ENCODE peak calls at places on chromosomes 13 and 19, in eight cellular contexts. K is lower lobe of right lung, F is cardiac muscle cell, T is Peyer's patch, J is AG04449, E is neural progenitor cell, W is activated B cell treated with CpG ODN at 0.5 μM for 24 hours, Y is tibial nerve. S is an unnamed sample.

GRCh38 chr13:91132786-91133185 is 214.7 kb upstream of the MIR17HG start:
- DNase-seq in E (no peak), J (no peak), T (no peak), K (no peak), Y (no peak), F (peak), W (no peak), S (no peak)

GRCh38 chr13:46396341-46396740 is 9.3 kb upstream of the RUBCNL start:
- DNase-seq in F (no peak), E (no peak), W (no peak), K (no peak), T (no peak), J (no peak), Y (no peak), S (no peak)

GRCh38 chr19:13968999-13969398 is 16.7 kb downstream of the DCAF15 start:
- DNase-seq in T (no peak), Y (no peak), K (no peak), W (no peak), F (no peak), J (no peak), E (no peak), S (no peak)

GRCh38 chr13:25415196-25415595 is 43.4 kb downstream of the ATP8A2 start:
- DNase-seq in E (no peak), F (no peak), T (no peak), K (no peak), J (no peak), W (no peak), Y (no peak), S (no peak)

GRCh38 chr19:45729774-45730388 is 815 bp downstream of the FBXO46 start:
- DNase-seq in T (no peak), Y (no peak), W (no peak), J (no peak), F (no peak), E (no peak), K (no peak), S (peak)

GRCh38 chr13:26541041-26541440 is 16.4 kb upstream of the WASF3 start:
- DNase-seq in E (no peak), W (no peak), Y (no peak), F (no peak), T (no peak), J (no peak), K (no peak), S (no peak)

GRCh38 chr13:39385621-39386231 is 217.3 kb downstream of the LHFPL6 start:
- DNase-seq in F (peak), K (no peak), E (peak), T (no peak), Y (no peak), J (no peak), W (no peak), S (no peak)

GRCh38 chr13:25192936-25193335 is 20.8 kb upstream of the AMER2 start:
- DNase-seq in T (no peak), K (no peak), E (no peak), J (no peak), Y (no peak), F (no peak), W (no peak), S (no peak)

GRCh38 chr13:51785592-51786424 is 18.2 kb downstream of the DHRS12 start:
- DNase-seq in Y (no peak), W (no peak), K (no peak), J (no peak), T (no peak), F (peak), E (peak), S (no peak)

GRCh38 chr13:48294670-48295069 is 8.9 kb upstream of the RB1 start:
- DNase-seq in Y (no peak), T (no peak), E (no peak), W (no peak), F (no peak), K (no peak), J (no peak), S (no peak)

GRCh38 chr19:1073063-1073955 is 6.3 kb downstream of the ARHGAP45 start:
- DNase-seq in E (no peak), K (no peak), W (no peak), J (no peak), T (peak), F (no peak), Y (no peak), S (no peak)

GRCh38 chr13:66996503-66996902 is 233.6 kb downstream of the PCDH9 start:
- DNase-seq in W (no peak), K (no peak), E (no peak), Y (no peak), F (no peak), J (no peak), T (no peak), S (no peak)

GRCh38 chr19:46221981-46222610 is 7.4 kb upstream of the IGFL1 start:
- DNase-seq in T (no peak), J (no peak), F (peak), E (no peak), K (peak), W (no peak), Y (peak), S (no peak)

GRCh38 chr13:50400035-50400726 is 384.9 kb downstream of the KCNRG start:
- DNase-seq in W (no peak), J (no peak), F (peak), K (no peak), T (no peak), E (no peak), Y (no peak), S (no peak)

GRCh38 chr13:32877491-32877890 is 138.7 kb upstream of the KL start:
- DNase-seq in E (no peak), J (no peak), Y (no peak), T (no peak), F (no peak), K (no peak), W (no peak), S (no peak)

GRCh38 chr19:50646074-50646807 is 3.0 kb upstream of the C19orf81 start:
- DNase-seq in T (no peak), K (no peak), J (no peak), Y (no peak), F (peak), W (no peak), E (no peak), S (no peak)

GRCh38 chr19:7775761-7776160 is 12.7 kb downstream of the CLEC4M start:
- DNase-seq in W (no peak), T (no peak), F (no peak), E (no peak), Y (no peak), K (no peak), J (no peak), S (no peak)

GRCh38 chr19:8396563-8397203 is 6.5 kb downstream of the RAB11B start:
- DNase-seq in Y (no peak), W (peak), E (peak), J (no peak), F (peak), T (peak), K (peak), S (peak)

GRCh38 chr13:44573071-44573470 is 3.1 kb downstream of the TSC22D1 start:
- DNase-seq in Y (no peak), E (peak), W (no peak), T (no peak), J (no peak), K (no peak), F (no peak), S (no peak)

GRCh38 chr19:40974633-40975037 is 16.4 kb upstream of the CYP2B6 start:
- DNase-seq in Y (peak), T (peak), J (peak), F (peak), K (peak), E (peak), W (peak), S (peak)

GRCh38 chr19:46374526-46375475 is 27.9 kb downstream of the PPP5C start:
- DNase-seq in K (no peak), E (no peak), W (no peak), J (no peak), Y (no peak), F (no peak), T (no peak), S (no peak)

GRCh38 chr13:20525601-20526544 is at the start of gene CRYL1:
- DNase-seq in J (peak), E (peak), F (peak), T (peak), K (peak), W (peak), Y (peak), S (peak)

GRCh38 chr19:51166846-51167490 is 24.9 kb downstream of the SIGLEC7 start:
- DNase-seq in T (no peak), F (no peak), K (peak), J (no peak), E (no peak), Y (no peak), W (no peak), S (peak)

GRCh38 chr19:18481505-18482222 is 40.2 kb downstream of the ELL start:
- DNase-seq in J (no peak), T (no peak), K (no peak), E (no peak), Y (no peak), F (no peak), W (no peak), S (no peak)

GRCh38 chr13:43331676-43332075 is 308.3 kb downstream of the DNAJC15 start:
- DNase-seq in F (peak), K (no peak), E (peak), J (no peak), Y (no peak), T (no peak), W (no peak), S (no peak)

GRCh38 chr13:113860051-113860471 is 3.8 kb downstream of the GAS6 start:
- DNase-seq in Y (no peak), K (no peak), J (no peak), E (no peak), W (no peak), T (peak), F (no peak), S (no peak)

GRCh38 chr19:14496849-14497346 is 971 bp upstream of the GIPC1 start:
- DNase-seq in Y (no peak), K (no peak), E (no peak), J (no peak), F (no peak), T (no peak), W (no peak), S (no peak)

GRCh38 chr19:1789282-1790020 is 22.6 kb downstream of the ATP8B3 start:
- DNase-seq in W (no peak), T (no peak), F (no peak), Y (no peak), K (no peak), E (no peak), J (no peak), S (no peak)

GRCh38 chr13:79862515-79862914 is 381.6 kb downstream of the NDFIP2 start:
- DNase-seq in K (no peak), F (no peak), W (no peak), E (no peak), J (no peak), T (no peak), Y (no peak), S (no peak)

GRCh38 chr13:66794340-66795031 is 435.6 kb downstream of the PCDH9 start:
- DNase-seq in Y (no peak), T (no peak), W (no peak), J (no peak), K (no peak), F (no peak), E (no peak), S (no peak)

GRCh38 chr13:25300861-25301346 is 521 bp upstream of the NUP58 start:
- DNase-seq in E (peak), F (peak), K (peak), T (peak), W (peak), Y (no peak), J (no peak), S (no peak)

GRCh38 chr13:112160558-112160957 is 93.6 kb downstream of the SOX1 start:
- DNase-seq in J (no peak), E (no peak), W (no peak), Y (no peak), K (no peak), F (no peak), T (no peak), S (no peak)

GRCh38 chr19:20179946-20180345 is 12.9 kb downstream of the ZNF486 start:
- DNase-seq in F (no peak), K (no peak), T (no peak), W (no peak), E (no peak), Y (no peak), J (no peak), S (no peak)

GRCh38 chr13:30679483-30680330 is 55.6 kb upstream of the ALOX5AP start:
- DNase-seq in K (no peak), Y (no peak), T (no peak), W (no peak), E (peak), F (peak), J (no peak), S (peak)

GRCh38 chr13:25406377-25406776 is 34.6 kb downstream of the ATP8A2 start:
- DNase-seq in Y (no peak), J (no peak), W (no peak), K (no peak), F (no peak), T (no peak), E (peak), S (no peak)

GRCh38 chr19:48509467-48510194 is 2.0 kb downstream of the LMTK3 start:
- DNase-seq in K (no peak), E (peak), W (no peak), J (no peak), Y (no peak), T (no peak), F (no peak), S (no peak)

GRCh38 chr19:48507911-48508439 is 3.7 kb downstream of the LMTK3 start:
- DNase-seq in J (no peak), F (no peak), W (no peak), T (no peak), Y (no peak), K (no peak), E (no peak), S (no peak)

GRCh38 chr19:48508729-48509310 is 2.8 kb downstream of the LMTK3 start:
- DNase-seq in J (no peak), F (no peak), Y (no peak), T (no peak), K (no peak), W (no peak), E (no peak), S (no peak)

GRCh38 chr19:48502720-48503018 is 9.0 kb downstream of the LMTK3 start:
- DNase-seq in K (no peak), E (no peak), T (no peak), F (no peak), J (no peak), Y (no peak), W (no peak), S (no peak)

DNA sequence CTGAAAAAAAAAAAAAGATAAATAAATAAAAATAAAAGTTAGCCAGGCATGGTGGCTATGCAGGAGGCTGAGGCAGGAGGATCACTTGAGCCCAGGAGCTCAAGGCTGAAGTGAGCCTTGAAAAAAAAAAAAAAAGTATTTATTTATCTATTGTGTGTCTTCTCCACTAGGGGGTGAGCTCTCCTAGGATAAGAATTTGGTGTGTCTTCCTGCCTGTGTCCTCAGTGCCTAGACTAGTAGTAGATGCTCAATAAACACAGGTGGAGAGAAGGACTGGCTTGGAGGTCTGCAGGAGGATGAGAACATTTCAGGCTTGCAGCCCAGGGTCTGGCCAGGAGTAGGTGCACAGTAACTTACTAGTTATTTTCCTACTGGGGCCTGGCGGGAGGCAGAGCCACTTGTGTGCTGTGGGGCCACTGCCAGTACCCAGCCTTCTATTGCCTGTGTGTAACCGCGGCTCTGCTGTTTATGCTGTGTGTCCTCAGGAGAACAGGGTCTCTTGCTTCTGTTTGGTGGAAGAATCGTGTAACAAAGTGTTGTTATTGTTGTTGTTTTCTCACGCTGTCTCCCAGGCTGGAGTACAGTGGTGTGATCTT is 5.4 kb downstream of the LMTK3 start:
- DNase-seq in F (peak), Y (no peak), W (no peak), K (no peak), E (peak), J (no peak), T (no peak), S (peak)
- TF ChIP-seq CTCF in F (peak), Y (peak), W (no peak), K (peak), E (peak), J (peak), T (peak), S (peak)

GRCh38 chr19:38152461-38153379 is 71.3 kb downstream of the DPF1 start:
- DNase-seq in T (no peak), W (no peak), J (no peak), Y (no peak), E (no peak), K (no peak), F (peak), S (no peak)
- TF ChIP-seq CTCF in T (no peak), W (no peak), J (no peak), Y (no peak), E (no peak), K (no peak), F (no peak), S (no peak)

GRCh38 chr19:42872608-42873007 is 6.9 kb downstream of the PSG1 start:
- DNase-seq in T (no peak), J (no peak), W (no peak), Y (no peak), F (no peak), K (no peak), E (no peak), S (no peak)
- TF ChIP-seq CTCF in T (no peak), J (no peak), W (no peak), Y (no peak), F (no peak), K (no peak), E (no peak), S (no peak)

GRCh38 chr13:33976965-33977364 is 159.0 kb downstream of the RFC3 start:
- DNase-seq in K (no peak), J (no peak), Y (no peak), T (no peak), F (no peak), E (no peak), W (no peak), S (no peak)

GRCh38 chr13:33973194-33973593 is 155.2 kb downstream of the RFC3 start:
- DNase-seq in F (no peak), J (no peak), Y (no peak), W (no peak), K (no peak), T (no peak), E (no peak), S (no peak)

GRCh38 chr13:33978653-33979052 is 160.7 kb downstream of the RFC3 start:
- DNase-seq in T (no peak), K (no peak), W (no peak), J (no peak), E (no peak), Y (no peak), F (no peak), S (no peak)
- TF ChIP-seq CTCF in T (no peak), K (no peak), W (no peak), J (no peak), E (no peak), Y (no peak), F (no peak), S (no peak)

DNA sequence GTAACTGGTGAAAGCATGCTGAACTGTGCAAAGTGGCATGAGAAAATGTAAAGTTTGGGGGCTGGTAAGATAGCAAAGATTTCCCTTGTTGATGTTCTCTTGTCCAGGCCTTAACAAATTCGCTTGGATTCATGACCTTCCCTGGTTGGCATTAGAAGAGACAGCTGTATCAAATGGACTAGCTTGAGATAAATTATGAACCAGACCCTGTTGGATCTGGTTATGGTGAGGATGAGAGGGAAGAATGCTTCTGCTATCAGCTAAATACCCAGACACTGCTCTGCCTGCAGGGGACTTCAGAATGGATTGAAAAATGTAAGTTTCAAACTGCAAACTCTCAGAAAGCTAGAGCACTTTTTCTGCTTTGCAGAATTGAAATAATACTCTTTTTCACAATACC is 135.2 kb downstream of the EFNB2 start:
- DNase-seq in J (no peak), F (no peak), E (no peak), W (no peak), Y (no peak), K (no peak), T (no peak), S (no peak)
- TF ChIP-seq CTCF in J (no peak), F (no peak), E (no peak), W (no peak), Y (no peak), K (no peak), T (no peak), S (no peak)

GRCh38 chr13:105202384-105202783 is 1333.1 kb downstream of the EFNB2 start:
- DNase-seq in E (peak), Y (no peak), F (peak), J (no peak), T (no peak), W (no peak), K (no peak), S (no peak)
- TF ChIP-seq CTCF in E (peak), Y (peak), F (peak), J (peak), T (no peak), W (no peak), K (peak), S (peak)

DNA sequence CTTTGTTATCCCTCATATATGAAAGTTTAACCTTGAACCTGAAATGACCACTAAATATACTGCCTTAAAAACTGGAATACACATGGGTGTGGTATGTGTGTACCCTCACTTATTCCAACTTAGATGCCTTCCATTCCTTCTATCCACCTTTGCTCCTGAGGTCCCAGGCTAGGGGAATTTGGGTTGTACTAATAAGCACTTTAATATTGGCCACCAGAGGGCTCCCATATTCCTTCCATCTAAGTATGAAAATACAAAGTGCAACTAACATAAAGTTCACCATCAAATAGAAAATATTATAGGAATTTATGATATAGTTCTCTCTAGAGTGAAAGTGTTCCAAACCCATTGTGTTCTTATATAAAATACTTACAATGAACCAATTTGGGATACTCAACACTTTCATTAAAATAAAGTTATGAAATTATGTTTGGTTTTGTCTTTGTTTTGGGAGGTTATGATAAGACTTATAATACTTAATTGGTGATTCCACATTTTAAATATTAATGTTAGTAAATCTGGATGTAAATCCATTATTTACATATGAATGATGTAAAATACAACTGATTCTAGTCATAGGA is 62.3 kb downstream of the ITGBL1 start:
- DNase-seq in Y (no peak), J (no peak), E (peak), W (no peak), K (no peak), F (peak), T (no peak), S (peak)
- TF ChIP-seq CTCF in Y (peak), J (peak), E (peak), W (no peak), K (peak), F (peak), T (peak), S (peak)

DNA sequence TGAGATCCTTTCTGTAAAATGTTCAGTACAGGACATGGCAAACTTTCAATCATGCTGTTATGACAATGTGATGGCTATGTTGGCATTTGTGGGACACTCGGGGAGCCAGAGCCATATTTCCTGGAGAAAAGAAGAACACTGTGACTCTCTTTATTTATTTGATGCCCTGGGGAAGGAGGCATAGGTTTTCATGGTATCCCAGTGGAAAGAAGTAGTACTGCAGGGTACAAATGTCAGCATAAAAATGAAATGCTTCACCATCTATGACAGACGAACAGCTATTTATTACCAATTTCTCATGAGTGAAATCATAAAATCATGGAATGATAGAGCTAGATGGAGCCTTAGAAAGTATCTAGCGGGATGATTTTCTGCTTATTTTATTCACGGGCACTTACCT is 217.1 kb downstream of the COL4A1 start:
- DNase-seq in F (no peak), W (no peak), Y (no peak), J (no peak), K (no peak), E (no peak), T (no peak), S (no peak)
- TF ChIP-seq CTCF in F (peak), W (no peak), Y (no peak), J (peak), K (no peak), E (peak), T (no peak), S (no peak)

GRCh38 chr19:6769006-6769637 is 1.9 kb upstream of the SH2D3A start:
- DNase-seq in K (no peak), F (peak), T (no peak), J (no peak), E (peak), W (no peak), Y (no peak), S (no peak)
- TF ChIP-seq CTCF in K (peak), F (peak), T (peak), J (no peak), E (peak), W (no peak), Y (no peak), S (no peak)